ENCODE peak calls at places on chromosome 11, in seven cellular contexts. I, Q, C, P, M, L and T are unnamed samples.

GRCh38 chr11:109015283-109015682 is 350.4 kb downstream of the DDX10 start:
- DNase-seq in C (peak), I (no peak), L (no peak), M (no peak), P (no peak), Q (no peak), T (no peak)

GRCh38 chr11:72353861-72354260 is 80.5 kb downstream of the CLPB start:
- DNase-seq in P (no peak), I (no peak), Q (peak), C (no peak), M (no peak), L (no peak), T (no peak)

GRCh38 chr11:71080239-71081097 is 171.9 kb downstream of the SHANK2 start:
- DNase-seq in P (peak), I (peak), L (no peak), Q (peak), C (peak), M (no peak), T (peak)

GRCh38 chr11:64900263-64900678 is 16.7 kb downstream of the ATG2A start:
- DNase-seq in L (no peak), P (no peak), I (no peak), Q (no peak), C (peak), M (no peak), T (peak)

GRCh38 chr11:126452256-126452655 is 96.8 kb downstream of the ST3GAL4 start:
- DNase-seq in M (no peak), P (no peak), I (no peak), L (no peak), C (no peak), Q (no peak), T (no peak)

GRCh38 chr11:72871089-72871488 is 56.9 kb downstream of the ATG16L2 start:
- DNase-seq in L (no peak), P (no peak), I (no peak), C (no peak), M (no peak), Q (no peak), T (no peak)

GRCh38 chr11:119728651-119729580 is at the start of gene NECTIN1:
- DNase-seq in I (peak), Q (peak), P (peak), C (peak), M (peak), L (peak), T (peak)

GRCh38 chr11:8283510-8284272 is 20.0 kb upstream of the LMO1 start:
- DNase-seq in Q (peak), C (no peak), L (peak), I (no peak), M (no peak), P (no peak), T (no peak)

GRCh38 chr11:76240666-76241065 is 34.4 kb upstream of the WNT11 start:
- DNase-seq in I (no peak), L (peak), M (no peak), Q (no peak), C (no peak), P (no peak), T (no peak)

GRCh38 chr11:64340671-64341335 is 799 bp downstream of the CCDC88B start:
- DNase-seq in M (no peak), L (peak), I (no peak), Q (peak), P (peak), C (no peak), T (peak)

GRCh38 chr11:47437746-47438418 is 11.1 kb downstream of the RAPSN start:
- DNase-seq in I (no peak), Q (no peak), P (no peak), M (no peak), L (no peak), C (no peak), T (no peak)

GRCh38 chr11:119757378-119757777 is 28.4 kb upstream of the NECTIN1 start:
- DNase-seq in L (no peak), I (no peak), M (no peak), C (no peak), P (no peak), Q (no peak), T (no peak)

GRCh38 chr11:11937433-11937832 is 71.0 kb downstream of the DKK3 start:
- DNase-seq in M (no peak), I (no peak), P (no peak), L (no peak), C (no peak), Q (no peak), T (no peak)

GRCh38 chr11:113022267-113022666 is 61.0 kb downstream of the NCAM1 start:
- DNase-seq in L (no peak), I (no peak), P (no peak), M (no peak), C (no peak), Q (no peak), T (no peak)

GRCh38 chr11:34614334-34615113 is 6.4 kb upstream of the EHF start:
- DNase-seq in M (no peak), Q (no peak), C (no peak), P (no peak), L (no peak), I (no peak), T (peak)

GRCh38 chr11:98036810-98037209 is 983.9 kb upstream of the CNTN5 start:
- DNase-seq in Q (no peak), L (no peak), I (no peak), P (no peak), C (no peak), M (no peak), T (no peak)

GRCh38 chr11:109196016-109196415 is 226.0 kb upstream of the C11orf87 start:
- DNase-seq in Q (no peak), M (no peak), C (no peak), P (no peak), I (no peak), L (no peak), T (no peak)